ENCODE peak calls at places on chromosome 1, in nine cellular contexts. V is mammary epithelial cell; A is fibroblast of mammary gland; G is esophagus muscularis mucosa; N is CD8-positive, alpha-beta T cell; E is right lobe of liver; C is upper lobe of right lung; B is astrocyte of the spinal cord; X is heart left ventricle. M is an unnamed sample.
A peak's percentile ranks its signal among the peaks of the same experiment; 100 is the strongest.

GRCh38 chr1:162009501-162010174 is 14.0 kb downstream of the OLFML2B start:
- DNase-seq in X (peak; percentile 38), A (no peak), E (no peak), V (no peak), N (no peak), B (no peak), C (no peak), G (no peak), M (no peak)

GRCh38 chr1:37865348-37866119 is 6.1 kb upstream of the MTF1 start:
- DNase-seq in N (no peak), V (peak; percentile 94), B (peak; percentile 22), X (no peak), E (no peak), A (peak; percentile 73), G (no peak), C (no peak), M (no peak)

GRCh38 chr1:94887603-94888171 is 39.2 kb downstream of the CNN3 start:
- DNase-seq in C (no peak), V (no peak), G (no peak), X (no peak), A (no peak), B (no peak), N (no peak), E (no peak), M (no peak)

GRCh38 chr1:214416417-214417212 is 134.8 kb downstream of the PTPN14 start:
- DNase-seq in B (peak; percentile 66), A (peak; percentile 87), V (no peak), G (no peak), E (no peak), N (no peak), C (no peak), X (no peak), M (no peak)

GRCh38 chr1:78676347-78676982 is 26.8 kb downstream of the IFI44 start:
- DNase-seq in N (peak; percentile 57), V (peak; percentile 37), X (peak; percentile 44), E (no peak), C (no peak), B (peak; percentile 80), A (peak; percentile 83), G (no peak), M (no peak)

GRCh38 chr1:4652631-4653327 is 1.6 kb upstream of the AJAP1 start:
- DNase-seq in C (peak; percentile 79), E (peak; percentile 61), A (peak; percentile 27), B (peak; percentile 25), V (peak; percentile 4), N (peak; percentile 60), X (peak; percentile 33), G (no peak), M (peak; percentile 35)

GRCh38 chr1:114756949-114757454 is 782 bp downstream of the CSDE1 start:
- DNase-seq in A (peak; percentile 68), B (peak; percentile 29), N (no peak), G (no peak), C (peak; percentile 71), V (peak; percentile 66), E (peak; percentile 54), X (no peak), M (no peak)

GRCh38 chr1:6601049-6601864 is 1.4 kb downstream of the KLHL21 start:
- DNase-seq in E (peak; percentile 83), C (peak; percentile 79), X (peak; percentile 78), A (peak; percentile 99), N (peak; percentile 78), B (peak; percentile 91), V (peak; percentile 99), G (peak; percentile 96), M (peak; percentile 56)

GRCh38 chr1:2590233-2591141 is 3.9 kb downstream of the PRXL2B start:
- DNase-seq in E (peak; percentile 16), G (no peak), A (no peak), X (no peak), V (no peak), N (no peak), B (no peak), C (peak; percentile 57), M (no peak)

GRCh38 chr1:29052100-29052499 is 71.6 kb downstream of the TMEM200B start:
- DNase-seq in X (no peak), A (no peak), G (no peak), V (no peak), B (no peak), C (no peak), N (no peak), E (no peak), M (no peak)

GRCh38 chr1:10429868-10430215 is 391 bp upstream of the CENPS start:
- DNase-seq in N (no peak), V (no peak), X (peak; percentile 10), E (no peak), A (peak; percentile 65), C (no peak), B (peak; percentile 14), G (no peak), M (no peak)

GRCh38 chr1:169129109-169129789 is 22.8 kb downstream of the ATP1B1 start:
- DNase-seq in V (no peak), G (no peak), N (no peak), E (no peak), X (no peak), B (no peak), A (no peak), C (no peak), M (no peak)

GRCh38 chr1:201741763-201742342 is 87.1 kb upstream of the IPO9 start:
- DNase-seq in V (peak; percentile 74), E (no peak), B (no peak), C (no peak), X (no peak), G (no peak), N (no peak), A (no peak), M (no peak)
- TF ChIP-seq CTCF in V (no peak), E (no peak), B (no peak), C (no peak), X (no peak), G (no peak), N (no peak), A (no peak), M (no peak)

GRCh38 chr1:87594736-87595383 is 266.2 kb downstream of the LMO4 start:
- DNase-seq in G (no peak), C (no peak), B (peak; percentile 24), E (no peak), X (no peak), A (no peak), N (no peak), V (no peak), M (no peak)

GRCh38 chr1:87600070-87600469 is 271.4 kb downstream of the LMO4 start:
- DNase-seq in X (no peak), B (no peak), N (no peak), G (no peak), C (no peak), V (no peak), A (no peak), E (no peak), M (no peak)

GRCh38 chr1:87595384-87595781 is 266.7 kb downstream of the LMO4 start:
- DNase-seq in V (no peak), G (no peak), E (no peak), X (no peak), N (no peak), C (no peak), B (no peak), A (no peak), M (no peak)

GRCh38 chr1:87600848-87601247 is 272.2 kb downstream of the LMO4 start:
- DNase-seq in E (no peak), A (peak; percentile 43), V (no peak), G (no peak), N (no peak), B (no peak), C (no peak), X (no peak), M (no peak)

GRCh38 chr1:87598429-87598828 is 269.7 kb downstream of the LMO4 start:
- DNase-seq in B (no peak), E (no peak), A (no peak), V (no peak), N (no peak), X (no peak), G (no peak), C (no peak), M (no peak)
- H3K4me3 ChIP-seq in B (no peak overlapping the region), E (no peak overlapping the region), A (no peak overlapping the region), V (no peak overlapping the region), N (no peak overlapping the region), X (no peak overlapping the region), G (no peak overlapping the region), C (no peak overlapping the region), M (no peak overlapping the region)

GRCh38 chr1:44543064-44543815 is 131.0 kb downstream of the TMEM53 start:
- DNase-seq in B (no peak), E (no peak), N (no peak), V (no peak), A (no peak), X (no peak), G (no peak), C (peak; percentile 26), M (no peak)
- TF ChIP-seq CTCF in B (no peak), E (no peak), N (no peak), V (no peak), A (no peak), X (no peak), G (no peak), C (no peak), M (no peak)

GRCh38 chr1:40317394-40318074 is 448 bp upstream of the COL9A2 start:
- DNase-seq in A (no peak), B (no peak), C (no peak), E (no peak), G (no peak), X (no peak), N (no peak), V (no peak), M (no peak)
- H3K4me3 ChIP-seq in A (no peak overlapping the region), B (no peak overlapping the region), C (peak overlapping the region; percentile 49), E (no peak overlapping the region), G (peak overlapping the region; percentile 54), X (peak overlapping the region; percentile 46), N (peak overlapping the region; percentile 84), V (no peak overlapping the region), M (no peak overlapping the region)

DNA sequence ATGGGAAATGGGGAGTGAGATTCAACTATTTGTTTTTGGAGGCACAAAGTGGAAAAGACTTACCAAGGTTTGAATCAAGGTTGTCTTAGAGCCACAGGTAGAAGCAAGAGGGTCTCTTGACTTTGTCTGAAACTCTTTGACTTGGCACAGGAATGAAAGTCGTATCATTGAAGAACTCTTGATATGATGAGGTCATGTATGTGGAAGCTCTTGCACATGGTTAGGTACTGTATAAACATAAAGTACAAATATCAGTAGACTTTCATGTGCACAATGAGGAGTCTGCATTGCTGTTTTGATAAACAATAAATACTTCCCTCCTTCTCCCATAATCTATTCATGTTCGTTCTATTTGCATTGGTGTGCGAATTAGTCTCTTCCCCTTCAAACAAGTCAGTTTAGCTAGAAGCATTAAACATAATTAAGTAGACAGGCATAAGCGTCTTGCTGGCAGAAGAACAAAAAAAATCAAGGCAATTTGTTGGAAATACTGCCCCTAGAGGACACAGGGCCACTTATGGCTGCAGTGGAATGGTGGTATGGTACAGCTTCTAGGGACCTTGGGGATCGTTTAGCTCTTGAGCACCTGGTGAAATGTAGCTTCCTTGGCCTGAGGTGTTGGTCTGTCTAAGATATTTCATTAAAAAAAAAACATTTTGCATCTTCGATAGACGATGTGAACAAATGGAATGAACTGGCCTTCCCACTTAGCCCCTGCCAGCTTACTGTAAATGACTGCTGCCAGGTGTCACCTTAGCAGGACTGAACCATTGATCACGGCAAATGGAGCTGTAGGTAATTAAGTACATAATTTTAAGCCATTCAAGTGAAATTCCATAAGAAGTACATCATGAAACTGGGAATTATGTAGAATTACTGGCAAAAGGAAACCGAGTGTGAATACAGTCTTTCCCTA is 218.0 kb upstream of the GALNT2 start:
- DNase-seq in G (no peak), A (peak; percentile 37), V (peak; percentile 9), N (no peak), C (no peak), B (no peak), X (no peak), E (no peak), M (no peak)
- TF ChIP-seq CTCF in G (peak; percentile 31), A (peak; percentile 58), V (peak; percentile 65), N (no peak), C (peak; percentile 51), B (peak; percentile 31), X (peak; percentile 52), E (peak; percentile 35), M (peak; percentile 68)

M was measured in GM06990.